ENCODE peak calls at places on chromosomes 2 and 18, in four cellular contexts. S is thoracic aorta, E is upper lobe of right lung, Y is K562. X is an unnamed sample.

GRCh38 chr2:7704296-7704865 is 787.2 kb downstream of the RNF144A start:
- DNase-seq in S (no peak), E (no peak), Y (no peak), X (no peak)

GRCh38 chr2:204550738-204551137 is 5.5 kb downstream of the PARD3B start:
- DNase-seq in S (no peak), E (no peak), Y (no peak), X (no peak)

GRCh38 chr2:11056614-11057013 is 98.7 kb upstream of the SLC66A3 start:
- DNase-seq in S (no peak), E (no peak), Y (no peak), X (no peak)

GRCh38 chr2:39289609-39290008 is 45.8 kb upstream of the CDKL4 start:
- DNase-seq in S (no peak), E (no peak), Y (no peak), X (no peak)

GRCh38 chr2:127953128-127953718 is 67.5 kb upstream of the AMMECR1L start:
- DNase-seq in S (peak), E (no peak), Y (no peak), X (no peak)

GRCh38 chr2:88754585-88755305 is 63.3 kb downstream of the RPIA start:
- DNase-seq in S (no peak), E (no peak), Y (peak), X (no peak)

GRCh38 chr2:224039770-224040088 is 643 bp upstream of the SERPINE2 start:
- DNase-seq in S (no peak), E (no peak), Y (no peak), X (no peak)

GRCh38 chr2:26316041-26316440 is 29.9 kb upstream of the SELENOI start:
- DNase-seq in S (no peak), E (no peak), Y (no peak), X (no peak)

GRCh38 chr18:59763541-59764136 is 66.4 kb upstream of the CCBE1 start:
- DNase-seq in S (no peak), E (no peak), Y (no peak), X (no peak)

GRCh38 chr2:75641587-75641986 is 5.0 kb upstream of the MRPL19 start:
- DNase-seq in S (no peak), E (no peak), Y (peak), X (no peak)

GRCh38 chr18:23059541-23060465 is 75.5 kb upstream of the CABLES1 start:
- DNase-seq in S (no peak), E (no peak), Y (no peak), X (no peak)

DNA sequence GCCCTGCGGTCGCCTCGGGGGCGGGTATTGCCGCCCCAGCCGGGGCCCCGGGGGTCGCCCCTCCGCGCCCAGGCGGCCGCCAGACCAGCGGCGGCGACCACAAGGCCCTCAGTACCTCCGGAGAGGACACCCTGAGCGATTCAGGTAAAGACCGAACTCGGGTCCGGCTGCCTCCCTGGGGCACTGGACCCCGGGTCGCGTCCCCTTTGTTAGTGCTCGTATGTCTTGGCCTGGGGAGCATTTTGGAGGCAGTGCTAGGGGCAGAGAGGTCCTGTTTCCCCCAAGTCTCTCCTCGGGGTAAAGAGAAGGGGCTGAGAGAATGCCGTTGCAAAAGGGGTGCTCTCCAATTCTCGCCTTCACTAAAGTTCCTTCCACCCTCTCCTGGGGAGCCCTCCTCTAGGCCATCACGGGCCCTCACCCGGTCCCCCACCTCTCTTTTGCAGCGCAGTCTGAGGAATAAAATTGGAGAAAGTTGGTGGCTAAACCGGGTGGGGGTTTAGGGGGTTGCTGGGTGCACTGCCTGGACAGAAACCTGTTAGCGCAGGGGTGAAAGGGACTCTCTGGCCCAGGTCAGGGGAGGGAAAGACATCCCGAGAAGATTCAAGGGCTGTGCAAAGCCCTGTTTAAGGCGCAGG is 2.5 kb downstream of the MYCN start:
- DNase-seq in S (no peak), E (no peak), Y (no peak), X (no peak)
- H3K27ac ChIP-seq in S (no peak), E (no peak), Y (no peak), X (peak)

GRCh38 chr2:41727711-41728110 is 320.1 kb upstream of the PKDCC start:
- DNase-seq in S (no peak), E (no peak), Y (no peak), X (no peak)

GRCh38 chr2:41726364-41726763 is 321.5 kb upstream of the PKDCC start:
- DNase-seq in S (no peak), E (no peak), Y (no peak), X (no peak)

GRCh38 chr2:41727152-41727551 is 320.7 kb upstream of the PKDCC start:
- DNase-seq in S (no peak), E (no peak), Y (no peak), X (no peak)

GRCh38 chr2:41729800-41730364 is 317.9 kb upstream of the PKDCC start:
- DNase-seq in S (no peak), E (no peak), Y (no peak), X (no peak)

GRCh38 chr2:41728757-41729338 is 319.0 kb upstream of the PKDCC start:
- DNase-seq in S (no peak), E (no peak), Y (no peak), X (no peak)
- H3K27ac ChIP-seq in S (no peak), E (no peak), Y (no peak), X (no peak)

DNA sequence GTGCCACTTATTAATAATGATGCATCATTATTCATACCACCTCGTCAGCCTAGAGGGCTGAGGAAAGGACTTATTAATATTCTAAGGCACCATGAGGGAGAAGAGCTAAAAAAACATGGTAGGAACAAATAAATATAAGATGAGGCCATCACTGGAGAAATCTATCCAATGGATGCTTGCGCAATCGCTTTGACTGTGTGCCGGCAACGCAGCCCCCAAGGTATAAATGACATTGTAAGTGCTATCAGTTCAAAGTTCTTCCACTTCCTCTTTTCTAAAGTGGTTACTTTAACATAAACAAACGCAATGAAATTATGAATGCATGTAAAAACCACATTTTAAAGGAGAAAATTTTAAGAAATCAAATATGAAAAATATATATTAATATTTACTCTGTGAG is 164.6 kb downstream of the EIPR1 start:
- DNase-seq in S (no peak), E (no peak), Y (no peak), X (no peak)
- H3K27ac ChIP-seq in S (no peak), E (no peak), Y (no peak), X (no peak)

DNA sequence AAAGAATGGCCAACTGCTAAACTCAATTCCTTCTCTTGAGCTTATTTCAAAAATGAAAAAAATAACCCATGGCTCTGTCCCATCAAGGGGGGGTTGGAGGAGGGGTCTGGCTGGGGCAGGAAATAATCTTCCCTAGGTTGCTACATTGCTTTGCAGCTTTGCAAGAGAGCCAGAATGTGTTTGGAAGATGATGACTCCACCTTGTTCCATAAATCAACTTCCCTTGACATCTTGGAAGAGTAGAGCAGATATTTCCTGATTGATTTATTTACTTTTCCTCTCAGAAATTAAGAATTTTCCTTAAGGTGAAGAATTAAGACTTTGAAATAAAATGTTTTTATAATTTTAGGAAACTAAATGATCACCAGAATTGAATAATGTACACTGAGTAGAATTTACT is 41.3 kb downstream of the ESCO1 start:
- DNase-seq in S (no peak), E (no peak), Y (no peak), X (no peak)
- H3K27ac ChIP-seq in S (no peak), E (no peak), Y (no peak), X (no peak)

DNA sequence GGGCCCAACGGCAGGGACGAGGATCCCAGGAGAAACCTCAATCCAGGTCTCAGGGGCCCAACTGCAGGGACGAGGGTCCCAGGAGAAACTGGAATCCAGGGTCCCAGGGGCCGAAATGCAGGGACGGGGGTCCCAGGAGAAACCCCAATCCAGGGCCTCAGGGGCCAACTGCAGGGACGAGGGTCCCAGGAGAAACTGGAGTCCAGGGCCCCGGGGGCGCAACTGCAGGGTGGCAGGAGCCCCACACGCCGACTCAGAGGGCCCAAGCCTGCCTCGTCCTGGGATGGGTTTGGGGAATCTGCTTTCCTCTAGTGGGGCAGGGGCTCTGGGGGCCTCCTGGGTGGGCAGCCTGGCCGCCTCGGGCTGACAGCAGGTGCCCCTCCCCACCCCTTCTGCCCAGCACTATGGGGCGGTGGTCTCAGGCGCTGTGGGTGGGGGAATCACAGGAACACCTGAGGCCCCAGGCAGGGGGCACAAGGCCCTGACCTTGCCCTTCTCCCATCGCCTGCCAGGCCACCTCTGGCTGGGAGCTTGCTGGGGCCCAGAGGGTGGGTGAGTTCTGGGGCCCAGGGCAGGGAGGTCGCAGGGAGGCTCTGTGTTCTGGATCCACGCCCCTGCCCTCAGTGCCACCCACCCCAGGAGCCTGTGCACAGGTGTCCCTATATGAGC is 7.1 kb downstream of the RTP5 start:
- DNase-seq in S (no peak), E (no peak), Y (no peak), X (no peak)
- H3K27ac ChIP-seq in S (no peak), E (no peak), Y (no peak), X (no peak)

DNA sequence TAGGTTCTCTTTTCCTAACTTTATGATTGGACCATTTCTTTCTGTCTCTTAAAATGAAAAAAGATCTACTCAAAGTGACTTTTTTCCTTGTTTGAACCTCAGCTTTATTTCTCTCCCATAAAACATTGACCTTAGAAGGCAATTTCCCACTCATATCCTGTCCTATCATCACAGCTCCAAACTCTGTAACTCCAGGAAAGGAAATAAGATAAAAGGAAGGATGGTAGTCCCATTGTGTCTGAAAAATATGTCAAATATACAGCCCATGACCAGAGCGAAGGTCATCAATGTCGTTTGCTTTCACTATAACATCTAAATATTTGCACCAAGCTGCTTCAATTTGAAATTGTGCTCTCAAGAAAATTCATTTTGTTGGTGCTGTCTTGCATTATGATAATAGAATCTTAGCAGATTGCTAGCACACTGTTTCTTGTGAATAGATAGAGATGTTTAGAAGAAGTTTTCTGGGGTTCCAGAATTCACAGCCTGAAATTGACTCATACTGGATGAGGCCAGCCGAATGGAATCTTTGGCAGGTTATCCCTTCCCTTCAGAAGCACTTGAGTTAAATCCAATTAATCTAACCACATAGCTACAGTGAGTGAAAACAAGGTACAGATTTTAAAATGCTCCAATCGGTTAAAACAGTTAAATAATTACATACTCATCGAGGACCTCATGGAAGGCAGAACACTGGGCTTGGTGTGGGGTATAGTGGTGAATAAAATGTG is 95.1 kb downstream of the CRIM1 start:
- DNase-seq in S (no peak), E (no peak), Y (no peak), X (no peak)
- H3K27ac ChIP-seq in S (peak), E (peak), Y (no peak), X (no peak)

DNA sequence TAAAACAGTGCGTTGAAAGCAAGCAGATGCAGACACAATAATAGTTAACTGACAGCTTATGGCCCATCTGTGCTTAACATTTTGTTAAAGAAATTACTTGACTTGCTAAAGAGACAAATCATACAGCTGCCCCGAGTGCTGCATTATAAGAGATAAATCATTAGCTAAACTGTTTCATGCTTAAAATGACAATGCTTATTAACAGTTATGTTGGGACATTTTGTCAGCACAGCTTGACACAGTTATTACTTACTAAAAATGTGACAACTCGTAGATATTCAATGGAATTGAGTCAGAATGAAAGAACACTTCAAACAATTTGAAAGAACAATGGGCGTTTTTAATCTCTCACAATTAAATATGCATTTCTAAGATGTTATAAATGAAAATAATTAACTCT is 57.3 kb downstream of the PAX3 start:
- DNase-seq in S (no peak), E (no peak), Y (no peak), X (no peak)
- H3K27ac ChIP-seq in S (no peak), E (no peak), Y (no peak), X (no peak)

GRCh38 chr18:50844960-50845359 is 25.1 kb upstream of the MRO start:
- DNase-seq in S (no peak), E (no peak), Y (no peak), X (no peak)

GRCh38 chr18:50836521-50836957 is 16.7 kb upstream of the MRO start:
- DNase-seq in S (no peak), E (no peak), Y (no peak), X (no peak)

GRCh38 chr18:50839341-50839740 is 19.5 kb upstream of the MRO start:
- DNase-seq in S (no peak), E (no peak), Y (no peak), X (no peak)

GRCh38 chr18:50844554-50844953 is 24.7 kb upstream of the MRO start:
- DNase-seq in S (no peak), E (no peak), Y (no peak), X (no peak)

GRCh38 chr18:50839996-50840395 is 20.2 kb upstream of the MRO start:
- DNase-seq in S (no peak), E (no peak), Y (peak), X (no peak)
- H3K27ac ChIP-seq in S (no peak), E (no peak), Y (peak), X (no peak)

DNA sequence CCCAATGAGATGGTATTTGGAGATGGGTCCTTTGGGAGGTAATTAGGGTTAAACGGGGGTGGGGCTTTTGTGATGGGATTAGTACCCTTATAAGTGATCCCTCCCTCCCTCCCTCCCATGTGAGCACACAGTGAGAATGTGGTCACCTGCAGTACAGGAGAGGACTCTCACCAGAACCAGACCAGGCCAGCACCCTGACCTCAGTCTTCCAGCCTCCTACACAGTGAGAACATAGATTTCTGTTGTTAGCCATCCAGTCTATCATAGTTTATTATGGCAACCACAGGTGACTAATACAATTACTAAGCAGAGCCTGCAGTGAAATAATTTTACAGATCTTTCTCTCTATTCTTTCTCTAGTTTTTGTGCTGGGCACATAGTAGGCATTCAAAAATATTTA is 137.7 kb upstream of the PKDCC start:
- DNase-seq in S (no peak), E (no peak), Y (no peak), X (no peak)
- H3K27ac ChIP-seq in S (no peak), E (no peak), Y (no peak), X (no peak)